ENCODE peak calls at places on chromosomes 7 and 10, in nine cellular contexts. U is lung; R is ELF-1; I is HepG2; Y is T-helper 9 cell; Z is epithelial cell of esophagus; P is sciatic nerve; M is stimulated activated CD8-positive, alpha-beta memory T cell treated with anti-CD3 and anti-CD28 coated beads, Interleukin-15, amount 100 ng/mL, for 24 hours; K is G401. X is an unnamed sample.
A peak's percentile ranks its signal among the peaks of the same experiment; 100 is the strongest.

GRCh38 chr7:70634071-70634470 is 497.9 kb upstream of the GALNT17 start:
- DNase-seq in U (no peak), R (peak; percentile 25), I (no peak), Y (no peak), Z (no peak), P (no peak), M (no peak), K (peak; percentile 93), X (no peak)

GRCh38 chr7:41508755-41509154 is 194.1 kb downstream of the INHBA start:
- DNase-seq in U (no peak), R (no peak), I (no peak), Y (no peak), Z (peak; percentile 63), P (no peak), M (no peak), K (no peak), X (no peak)

GRCh38 chr10:113709221-113709838 is 29.6 kb downstream of the CASP7 start:
- DNase-seq in U (no peak), R (peak; percentile 42), I (no peak), Y (no peak), Z (peak; percentile 16), P (no peak), M (no peak), K (peak; percentile 13), X (no peak)

GRCh38 chr7:7816084-7816483 is 97.7 kb upstream of the RPA3 start:
- DNase-seq in U (no peak), R (no peak), I (no peak), Y (no peak), Z (no peak), P (no peak), M (no peak), K (no peak), X (no peak)

GRCh38 chr7:47370461-47371042 is 211.4 kb downstream of the TNS3 start:
- DNase-seq in U (no peak), R (no peak), I (no peak), Y (no peak), Z (peak; percentile 13), P (no peak), M (no peak), K (no peak), X (no peak)

GRCh38 chr7:87506243-87507180 is 31.0 kb upstream of the ABCB4 start:
- DNase-seq in U (no peak), R (no peak), I (peak; percentile 11), Y (no peak), Z (peak; percentile 32), P (no peak), M (no peak), K (peak; percentile 21), X (no peak)

GRCh38 chr7:100612730-100613446 is 548 bp downstream of the MOSPD3 start:
- DNase-seq in U (no peak), R (peak; percentile 35), I (peak; percentile 32), Y (no peak), Z (peak; percentile 27), P (no peak), M (no peak), K (no peak), X (no peak)

GRCh38 chr10:114431414-114431767 is 27.1 kb upstream of the AFAP1L2 start:
- DNase-seq in U (no peak), R (no peak), I (no peak), Y (no peak), Z (peak; percentile 55), P (no peak), M (no peak), K (no peak), X (no peak)

GRCh38 chr10:73647211-73647874 is 6.1 kb upstream of the MYOZ1 start:
- DNase-seq in U (peak; percentile 47), R (peak; percentile 88), I (no peak), Y (no peak), Z (peak; percentile 26), P (peak; percentile 75), M (peak; percentile 3), K (peak; percentile 60), X (peak; percentile 94)